ENCODE peak calls at places on chromosomes 7 and 10, in seven cellular contexts. Q is HCT116, X is T47D, N is K562, Z is SK-N-SH, Y is GM12878, O is H1. V is an unnamed sample.

GRCh38 chr7:67937717-67938191 is 941.1 kb downstream of the TYW1 start:
- DNase-seq in Q (no peak), X (no peak), N (no peak), Z (no peak), Y (no peak), O (no peak), V (no peak)

GRCh38 chr7:136030867-136031318 is 53.7 kb upstream of the MTPN start:
- DNase-seq in Q (no peak), X (no peak), N (no peak), Z (no peak), Y (peak), O (no peak), V (no peak)

GRCh38 chr7:65441010-65441409 is 67.4 kb downstream of the ZNF92 start:
- DNase-seq in Q (no peak), X (no peak), N (no peak), Z (no peak), Y (no peak), O (no peak), V (no peak)

GRCh38 chr10:23075672-23076071 is 19.7 kb upstream of the MSRB2 start:
- DNase-seq in Q (no peak), X (no peak), N (no peak), Z (no peak), Y (no peak), O (no peak), V (no peak)

GRCh38 chr7:110421490-110422241 is 669.3 kb upstream of the LRRN3 start:
- DNase-seq in Q (no peak), X (no peak), N (no peak), Z (peak), Y (no peak), O (no peak), V (no peak)

GRCh38 chr10:43402176-43402575 is 6.8 kb downstream of the HNRNPF start:
- DNase-seq in Q (no peak), X (no peak), N (no peak), Z (no peak), Y (no peak), O (no peak), V (no peak)

GRCh38 chr10:122323941-122324675 is 50.4 kb upstream of the PLEKHA1 start:
- DNase-seq in Q (no peak), X (no peak), N (no peak), Z (no peak), Y (no peak), O (no peak), V (no peak)

GRCh38 chr7:14850039-14850438 is 52.5 kb downstream of the DGKB start:
- DNase-seq in Q (no peak), X (no peak), N (no peak), Z (no peak), Y (no peak), O (no peak), V (no peak)

GRCh38 chr7:18927134-18927533 is 190.3 kb downstream of the TWIST1 start:
- DNase-seq in Q (no peak), X (no peak), N (no peak), Z (no peak), Y (no peak), O (no peak), V (no peak)

GRCh38 chr7:27102578-27103442 is at the start of gene HOXA2:
- DNase-seq in Q (no peak), X (no peak), N (no peak), Z (no peak), Y (no peak), O (no peak), V (no peak)

GRCh38 chr7:116797611-116798010 is 64.8 kb upstream of the CAPZA2 start:
- DNase-seq in Q (no peak), X (no peak), N (no peak), Z (no peak), Y (no peak), O (no peak), V (no peak)

GRCh38 chr10:95290801-95291633 is at the start of gene PDLIM1:
- DNase-seq in Q (no peak), X (peak), N (peak), Z (peak), Y (no peak), O (peak), V (peak)
- TF ChIP-seq JUND in Q (no peak), X (no peak), N (no peak), Z (no peak), Y (no peak), O (no peak), V (no peak)

DNA sequence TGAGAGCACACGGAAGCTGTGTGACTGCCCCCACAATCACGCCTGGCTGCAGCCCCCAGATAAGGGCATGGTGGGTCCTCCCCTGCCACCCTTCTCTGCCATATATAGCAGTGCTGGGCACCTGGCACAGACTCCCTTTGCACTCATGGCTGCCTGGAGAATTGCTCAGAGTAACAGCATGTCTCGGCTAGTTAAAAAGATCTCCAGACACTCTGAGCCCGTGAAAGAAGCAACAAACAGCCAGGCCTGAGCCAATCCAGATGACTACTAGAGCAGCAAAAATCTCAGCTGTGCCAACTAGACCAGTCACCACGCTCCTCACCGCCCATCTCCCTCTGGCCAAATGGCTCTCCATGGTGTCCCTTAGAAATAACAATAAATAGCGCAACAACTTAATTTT is 71.3 kb downstream of the PARD3 start:
- DNase-seq in Q (no peak), X (no peak), N (no peak), Z (peak), Y (no peak), O (no peak), V (no peak)
- TF ChIP-seq JUND in Q (no peak), X (no peak), N (no peak), Z (peak), Y (no peak), O (no peak), V (no peak)

DNA sequence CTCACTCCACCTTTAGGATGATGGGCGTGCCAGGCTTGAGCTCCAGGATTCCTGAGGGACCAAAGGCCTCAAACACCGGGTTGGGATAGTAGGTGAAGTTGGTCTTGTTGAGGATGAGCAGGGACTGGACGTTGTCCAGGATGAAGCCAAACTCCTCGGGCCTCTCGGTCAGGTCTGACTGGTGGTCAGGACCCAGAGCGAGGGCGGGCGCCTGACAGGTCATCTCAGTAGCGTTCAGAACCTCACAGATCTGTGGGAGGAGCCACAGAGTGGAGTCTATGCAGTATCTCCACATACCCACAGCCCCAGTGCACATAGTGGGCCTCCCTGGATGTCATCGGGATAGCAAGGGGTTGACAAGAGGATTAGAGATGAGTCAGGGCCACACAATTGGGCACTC is 394.9 kb downstream of the PLXNA4 start:
- DNase-seq in Q (no peak), X (no peak), N (no peak), Z (no peak), Y (no peak), O (no peak), V (no peak)
- TF ChIP-seq JUND in Q (no peak), X (no peak), N (no peak), Z (no peak), Y (no peak), O (no peak), V (no peak)

GRCh38 chr10:104281694-104282093 is 12.7 kb downstream of the GSTO2 start:
- DNase-seq in Q (no peak), X (no peak), N (no peak), Z (no peak), Y (no peak), O (no peak), V (no peak)
- TF ChIP-seq JUND in Q (no peak), X (no peak), N (no peak), Z (no peak), Y (no peak), O (no peak), V (no peak)

DNA sequence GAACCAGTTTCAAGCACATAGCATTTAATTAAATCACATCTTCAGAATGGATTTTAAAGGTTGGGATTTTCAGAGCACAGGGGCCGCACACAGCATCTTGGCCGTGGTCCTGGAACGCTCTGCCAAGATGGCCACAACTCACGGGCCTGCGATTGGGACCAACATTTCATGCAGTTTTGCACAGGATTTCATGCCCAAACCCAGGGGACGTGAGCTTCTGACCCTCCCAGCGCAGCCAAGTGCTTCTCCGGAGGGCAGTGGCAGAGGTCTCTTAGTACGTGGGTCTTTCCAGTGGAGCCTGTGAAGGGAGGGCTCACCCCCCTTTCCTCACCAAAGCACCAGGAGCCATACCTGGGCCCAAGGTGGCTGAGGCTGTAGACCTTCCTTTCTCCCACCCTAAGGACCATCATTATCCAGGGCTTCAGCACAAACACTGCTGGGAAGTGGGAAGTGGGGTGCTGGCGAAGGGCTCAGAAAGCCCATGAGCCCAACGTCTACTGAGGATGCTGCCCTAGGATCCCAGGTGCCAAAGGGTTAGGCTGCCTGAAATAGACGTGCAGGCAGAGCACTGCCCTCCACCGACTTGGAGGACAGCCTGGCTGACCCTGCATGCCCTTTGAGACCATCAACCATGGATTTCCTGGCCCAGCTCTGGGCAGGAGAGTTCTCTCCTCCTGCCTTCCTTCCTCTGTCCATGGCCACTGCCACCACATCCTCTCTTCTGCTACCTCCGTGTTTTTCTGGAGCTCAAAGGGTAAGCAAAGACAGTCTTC is 611.2 kb upstream of the MGMT start:
- DNase-seq in Q (no peak), X (no peak), N (no peak), Z (no peak), Y (no peak), O (peak), V (no peak)
- TF ChIP-seq JUND in Q (no peak), X (no peak), N (no peak), Z (no peak), Y (no peak), O (no peak), V (no peak)

DNA sequence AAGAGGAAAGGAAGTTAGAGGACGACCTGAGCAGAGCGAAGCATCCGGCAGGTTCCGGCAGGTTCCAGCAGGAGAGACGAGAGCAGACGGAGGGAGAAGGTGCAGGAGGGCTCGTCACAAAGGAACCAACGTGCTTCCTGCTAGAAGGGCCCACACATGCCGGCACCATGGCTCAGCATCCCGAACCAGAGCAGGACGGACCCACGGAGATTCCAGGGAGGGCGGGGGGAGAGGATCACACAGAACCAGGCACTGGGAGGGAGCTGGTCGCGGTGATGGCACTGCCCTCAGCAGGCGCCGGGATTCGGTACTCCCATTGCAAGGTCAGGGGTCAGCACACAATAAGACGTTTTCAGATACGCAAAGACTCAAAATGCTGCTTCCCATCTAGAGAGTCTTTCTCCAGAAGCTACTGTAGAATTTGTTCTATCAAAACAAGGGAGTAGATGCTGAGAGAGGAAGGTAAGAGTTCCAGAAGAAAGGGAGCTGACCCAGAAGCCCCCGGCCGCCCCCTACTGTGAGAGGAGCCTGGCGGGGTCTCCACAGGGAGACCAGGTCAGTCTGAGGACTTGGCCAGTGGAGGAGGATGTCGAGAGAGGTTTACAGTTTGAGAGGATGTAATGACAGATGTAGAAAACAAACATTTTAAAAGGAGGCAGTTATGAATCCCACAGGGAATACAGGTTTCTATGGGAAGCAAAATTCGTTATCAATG is 23.6 kb upstream of the PWWP2B start:
- DNase-seq in Q (no peak), X (no peak), N (no peak), Z (no peak), Y (no peak), O (no peak), V (no peak)
- TF ChIP-seq JUND in Q (no peak), X (no peak), N (no peak), Z (no peak), Y (no peak), O (no peak), V (no peak)

GRCh38 chr7:137606061-137606674 is 240.6 kb downstream of the DGKI start:
- DNase-seq in Q (peak), X (no peak), N (no peak), Z (no peak), Y (no peak), O (no peak), V (peak)
- TF ChIP-seq JUND in Q (no peak), X (no peak), N (no peak), Z (no peak), Y (no peak), O (no peak), V (no peak)

GRCh38 chr10:34998940-34999339 is 91.2 kb downstream of the CUL2 start:
- DNase-seq in Q (no peak), X (no peak), N (no peak), Z (no peak), Y (no peak), O (no peak), V (no peak)

GRCh38 chr10:34993782-34994181 is 96.4 kb downstream of the CUL2 start:
- DNase-seq in Q (no peak), X (no peak), N (no peak), Z (no peak), Y (no peak), O (no peak), V (no peak)

GRCh38 chr10:34995925-34996324 is 94.2 kb downstream of the CUL2 start:
- DNase-seq in Q (no peak), X (no peak), N (no peak), Z (no peak), Y (no peak), O (peak), V (no peak)

GRCh38 chr10:34996843-34997242 is 93.3 kb downstream of the CUL2 start:
- DNase-seq in Q (no peak), X (no peak), N (no peak), Z (no peak), Y (no peak), O (no peak), V (no peak)

DNA sequence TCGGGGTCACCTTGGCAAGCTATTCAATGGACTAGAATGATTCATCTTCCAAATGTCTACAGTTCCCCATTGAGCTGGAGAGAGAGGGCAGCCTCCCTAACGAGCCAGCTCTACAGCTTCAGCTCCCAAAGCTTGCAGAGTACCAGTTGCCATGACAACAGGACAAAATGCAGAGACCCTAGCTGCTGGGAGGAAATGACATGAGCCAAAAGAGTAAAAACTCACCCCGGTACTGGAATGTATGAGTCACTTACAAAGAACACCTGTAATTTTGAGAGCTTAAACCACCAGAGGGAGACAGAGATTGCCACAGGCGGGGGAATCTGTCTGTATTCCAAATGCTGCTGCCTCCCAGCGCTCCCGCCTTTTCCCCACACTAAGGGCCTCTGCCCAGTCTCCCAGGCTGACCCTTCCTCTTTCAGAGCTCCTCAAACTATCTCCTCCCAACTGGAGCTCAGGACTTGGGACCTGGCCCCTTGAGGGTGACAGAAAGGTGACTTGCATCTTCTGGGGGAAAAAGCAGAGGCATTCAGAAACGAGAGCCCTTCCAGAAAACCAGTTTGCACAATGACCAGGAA is 95.5 kb downstream of the CUL2 start:
- DNase-seq in Q (peak), X (peak), N (peak), Z (peak), Y (peak), O (peak), V (peak)
- TF ChIP-seq JUND in Q (peak), X (no peak), N (peak), Z (peak), Y (no peak), O (peak), V (peak)

V was measured in HepG2.